ENCODE peak calls at places on chromosomes 11 and 22, in four cellular contexts. L is CD4-positive, CD25-positive, alpha-beta regulatory T cell; R is cardiac muscle cell; N is left ventricle myocardium inferior. C is an unnamed sample. For H3K4me1 and H3K9me3, the result is how much of the 10 kb centered on the place peaks cover.

GRCh38 chr11:85809881-85810280 is 1.1 kb downstream of the SYTL2 start:
- DNase-seq in N (no peak), L (no peak), R (no peak), C (peak)

GRCh38 chr11:76292583-76293188 is 86.4 kb upstream of the WNT11 start:
- DNase-seq in L (no peak), N (no peak), R (no peak), C (no peak)

GRCh38 chr22:44965171-44965570 is 44.6 kb downstream of the PHF21B start:
- DNase-seq in L (no peak), N (no peak), R (no peak), C (no peak)

GRCh38 chr22:44701824-44702478 is at the start of gene PRR5:
- DNase-seq in R (peak), L (peak), N (peak), C (peak)

GRCh38 chr22:17774206-17774927 is at the start of gene BID:
- DNase-seq in L (peak), N (peak), R (peak), C (peak)

GRCh38 chr11:65563606-65564005 is 5.4 kb upstream of the LTBP3 start:
- DNase-seq in L (no peak), N (no peak), R (no peak), C (no peak)

GRCh38 chr11:1896895-1897294 is 5.2 kb upstream of the PRR33 start:
- DNase-seq in R (no peak), L (no peak), N (no peak), C (no peak)

GRCh38 chr22:26035523-26035922 is 133.7 kb upstream of the SEZ6L start:
- DNase-seq in L (no peak), N (no peak), R (no peak), C (no peak)

GRCh38 chr22:30351226-30351625 is 5.5 kb downstream of the SF3A1 start:
- DNase-seq in L (no peak), N (no peak), R (no peak), C (no peak)

GRCh38 chr22:46812786-46813185 is 50.3 kb downstream of the TBC1D22A start:
- DNase-seq in N (no peak), L (no peak), R (no peak), C (no peak)

GRCh38 chr11:44857490-44857889 is 93.2 kb downstream of the TP53I11 start:
- DNase-seq in N (peak), L (no peak), R (no peak), C (no peak)

GRCh38 chr22:44419429-44419828 is 78.6 kb downstream of the RTL6 start:
- DNase-seq in L (no peak), R (no peak), N (no peak), C (no peak)

GRCh38 chr11:65979261-65979759 is 17.8 kb downstream of the SART1 start:
- DNase-seq in R (no peak), L (no peak), N (no peak), C (no peak)

GRCh38 chr22:23862103-23862502 is 4.4 kb downstream of the SLC2A11 start:
- DNase-seq in N (no peak), L (peak), R (peak), C (no peak)

GRCh38 chr11:47536925-47537324 is 16.0 kb downstream of the CELF1 start:
- DNase-seq in L (no peak), N (no peak), R (no peak), C (no peak)
- H3K4me3 ChIP-seq in L (no peak), N (no peak), R (no peak), C (no peak)

GRCh38 chr11:128326791-128327190 is 260.6 kb downstream of the ETS1 start:
- DNase-seq in N (no peak), R (no peak), L (no peak), C (no peak)
- H3K4me1 ChIP-seq in N (half or more), R (half or more), L (half or more), C (half or more)

GRCh38 chr22:22458896-22459588 is 49.5 kb downstream of the ZNF280B start:
- DNase-seq in L (no peak), R (no peak), N (no peak), C (no peak)

GRCh38 chr22:22452211-22452610 is 56.3 kb downstream of the ZNF280B start:
- DNase-seq in N (no peak), R (no peak), L (no peak), C (no peak)

GRCh38 chr22:22458387-22458786 is 50.2 kb downstream of the ZNF280B start:
- DNase-seq in L (no peak), R (no peak), N (no peak), C (no peak)

GRCh38 chr22:22452996-22453686 is 55.4 kb downstream of the ZNF280B start:
- DNase-seq in R (no peak), N (no peak), L (no peak), C (no peak)

DNA sequence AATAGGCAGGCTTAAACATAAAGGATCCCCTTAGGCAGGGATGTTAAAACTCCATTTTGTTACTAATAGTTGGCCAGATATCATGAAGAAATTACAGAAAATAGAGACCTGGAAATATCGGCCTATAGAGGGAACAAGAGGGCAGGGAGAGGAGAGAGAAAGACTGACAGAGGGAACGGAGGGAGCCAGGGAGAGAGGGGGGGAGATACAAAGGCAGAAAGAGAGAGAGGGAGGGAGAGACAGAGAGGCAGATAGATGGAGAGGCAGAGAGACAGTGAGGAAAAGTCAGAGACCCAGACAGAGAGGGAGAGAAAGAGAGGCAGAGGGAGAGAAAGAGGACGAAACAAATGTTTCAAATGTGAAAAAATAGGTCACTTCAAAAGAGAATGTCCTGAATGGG is 53.5 kb downstream of the ZNF280B start:
- DNase-seq in N (no peak), L (no peak), R (no peak), C (no peak)
- H3K9me3 ChIP-seq in N (half or more), L (under half), R (under half), C (under half)

GRCh38 chr11:92707173-92707619 is 262.3 kb upstream of the MTNR1B start:
- DNase-seq in R (peak), L (no peak), N (no peak), C (no peak)

GRCh38 chr11:92703431-92703830 is 266.0 kb upstream of the MTNR1B start:
- DNase-seq in L (no peak), N (no peak), R (peak), C (no peak)

GRCh38 chr11:92709329-92709728 is 260.1 kb upstream of the MTNR1B start:
- DNase-seq in N (no peak), R (no peak), L (no peak), C (no peak)

GRCh38 chr11:92711913-92712312 is 257.5 kb upstream of the MTNR1B start:
- DNase-seq in R (no peak), N (no peak), L (no peak), C (no peak)

DNA sequence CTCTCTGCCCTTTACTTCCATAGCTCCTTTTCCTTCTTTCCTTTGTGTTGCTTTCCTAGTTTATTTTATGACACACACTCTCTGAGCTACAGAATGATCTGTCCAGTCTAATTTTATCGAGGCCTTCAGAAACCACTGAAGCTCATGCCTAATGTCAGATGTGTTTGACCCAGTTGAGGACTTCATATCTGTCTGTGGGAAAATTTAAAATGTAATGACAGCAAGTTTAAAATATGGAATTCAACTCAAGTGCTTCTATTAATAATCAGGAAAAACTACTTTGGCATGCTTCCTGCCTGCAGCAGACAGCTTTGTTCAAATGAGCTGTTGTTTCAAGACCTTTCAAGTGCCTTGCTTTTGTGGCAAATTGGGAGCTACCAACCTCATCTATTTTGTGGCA is 261.8 kb upstream of the MTNR1B start:
- DNase-seq in N (no peak), R (no peak), L (no peak), C (no peak)
- H3K4me3 ChIP-seq in N (no peak), R (no peak), L (no peak), C (no peak)

GRCh38 chr11:68106165-68106940 is 14.8 kb downstream of the CHKA start:
- DNase-seq in R (peak), L (no peak), N (no peak), C (no peak)

GRCh38 chr11:68107689-68108088 is 13.5 kb downstream of the CHKA start:
- DNase-seq in N (no peak), L (no peak), R (peak), C (no peak)
- H3K4me1 ChIP-seq in N (under half), L (under half), R (under half), C (under half)

DNA sequence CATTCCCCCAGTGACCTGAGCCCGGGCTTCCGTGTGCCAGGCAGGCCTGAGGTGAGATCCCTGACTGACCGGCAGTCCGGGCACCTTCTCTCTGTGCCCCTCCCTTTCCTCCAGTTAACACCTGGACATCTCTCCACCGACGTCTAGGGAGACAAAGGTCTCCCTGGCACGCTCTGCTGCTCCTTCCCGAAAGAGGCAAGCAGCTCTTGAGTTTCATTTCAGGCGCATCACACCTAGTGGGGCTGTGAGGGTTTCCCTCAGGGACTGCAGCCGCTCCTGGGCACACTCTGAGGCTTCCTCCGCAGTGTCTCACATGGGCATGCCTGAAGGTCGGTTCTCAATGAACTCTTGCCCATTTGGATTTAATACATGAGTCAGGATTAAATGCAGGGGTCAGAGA is 322.7 kb downstream of the CTTN start:
- DNase-seq in N (no peak), L (no peak), R (no peak), C (no peak)
- H3K9me3 ChIP-seq in N (under half), L (under half), R (under half), C (under half)

C was measured in CD8-positive, alpha-beta memory T cell.